ENCODE peak calls at places on chromosomes 5 and 9, in nine cellular contexts. One of them, this sample, is unnamed.

GRCh38 chr9:93209576-93210323 is 25.8 kb downstream of the WNK2 start:
- DNase-seq in heart left ventricle: no peak
- DNase-seq in endothelial cell: no peak
- DNase-seq in OCI-LY7: no peak
- DNase-seq in GM13977: no peak
- DNase-seq in WTC11: no peak
- DNase-seq in sigmoid colon: no peak
- DNase-seq in IMR-90: no peak
- DNase-seq in dorsolateral prefrontal cortex: no peak
- DNase-seq in this sample: no peak

GRCh38 chr5:4384649-4385048 is 755.5 kb upstream of the ADAMTS16 start:
- DNase-seq in heart left ventricle: no peak
- DNase-seq in endothelial cell: no peak
- DNase-seq in OCI-LY7: no peak
- DNase-seq in GM13977: no peak
- DNase-seq in WTC11: no peak
- DNase-seq in sigmoid colon: no peak
- DNase-seq in IMR-90: no peak
- DNase-seq in dorsolateral prefrontal cortex: no peak
- DNase-seq in this sample: no peak

GRCh38 chr9:93864029-93864428 is 91.1 kb downstream of the BARX1 start:
- DNase-seq in heart left ventricle: no peak
- DNase-seq in endothelial cell: no peak
- DNase-seq in OCI-LY7: no peak
- DNase-seq in GM13977: no peak
- DNase-seq in WTC11: no peak
- DNase-seq in sigmoid colon: no peak
- DNase-seq in IMR-90: no peak
- DNase-seq in dorsolateral prefrontal cortex: no peak
- DNase-seq in this sample: no peak

GRCh38 chr5:32123058-32123805 is 50.9 kb downstream of the GOLPH3 start:
- DNase-seq in heart left ventricle: no peak
- DNase-seq in endothelial cell: no peak
- DNase-seq in OCI-LY7: no peak
- DNase-seq in GM13977: peak; percentile 9
- DNase-seq in WTC11: no peak
- DNase-seq in sigmoid colon: no peak
- DNase-seq in IMR-90: peak; percentile 29
- DNase-seq in dorsolateral prefrontal cortex: no peak
- DNase-seq in this sample: no peak

GRCh38 chr5:52010430-52010829 is 627.2 kb downstream of the ISL1 start:
- DNase-seq in heart left ventricle: no peak
- DNase-seq in endothelial cell: no peak
- DNase-seq in OCI-LY7: no peak
- DNase-seq in GM13977: no peak
- DNase-seq in WTC11: no peak
- DNase-seq in sigmoid colon: no peak
- DNase-seq in IMR-90: no peak
- DNase-seq in dorsolateral prefrontal cortex: no peak
- DNase-seq in this sample: no peak

GRCh38 chr5:62421414-62421813 is 8.9 kb downstream of the IPO11 start:
- DNase-seq in heart left ventricle: no peak
- DNase-seq in endothelial cell: no peak
- DNase-seq in OCI-LY7: no peak
- DNase-seq in GM13977: no peak
- DNase-seq in WTC11: no peak
- DNase-seq in sigmoid colon: no peak
- DNase-seq in IMR-90: no peak
- DNase-seq in dorsolateral prefrontal cortex: no peak
- DNase-seq in this sample: no peak

GRCh38 chr9:7185612-7186011 is 427.8 kb downstream of the KDM4C start:
- DNase-seq in heart left ventricle: no peak
- DNase-seq in endothelial cell: no peak
- DNase-seq in OCI-LY7: no peak
- DNase-seq in GM13977: no peak
- DNase-seq in WTC11: peak; percentile 31
- DNase-seq in sigmoid colon: no peak
- DNase-seq in IMR-90: peak; percentile 90
- DNase-seq in dorsolateral prefrontal cortex: no peak
- DNase-seq in this sample: no peak

GRCh38 chr9:90965141-90965910 is 163.7 kb downstream of the SYK start:
- DNase-seq in heart left ventricle: no peak
- DNase-seq in endothelial cell: no peak
- DNase-seq in OCI-LY7: no peak
- DNase-seq in GM13977: no peak
- DNase-seq in WTC11: no peak
- DNase-seq in sigmoid colon: no peak
- DNase-seq in IMR-90: no peak
- DNase-seq in dorsolateral prefrontal cortex: no peak
- DNase-seq in this sample: peak; percentile 53

GRCh38 chr5:180172447-180173197 is 36.4 kb downstream of the RASGEF1C start:
- DNase-seq in heart left ventricle: peak; percentile 41
- DNase-seq in endothelial cell: no peak
- DNase-seq in OCI-LY7: no peak
- DNase-seq in GM13977: no peak
- DNase-seq in WTC11: no peak
- DNase-seq in sigmoid colon: peak; percentile 72
- DNase-seq in IMR-90: no peak
- DNase-seq in dorsolateral prefrontal cortex: no peak
- DNase-seq in this sample: no peak

GRCh38 chr9:5459289-5459829 is 9.0 kb downstream of the CD274 start:
- DNase-seq in heart left ventricle: no peak
- DNase-seq in endothelial cell: no peak
- DNase-seq in OCI-LY7: no peak
- DNase-seq in GM13977: no peak
- DNase-seq in WTC11: no peak
- DNase-seq in sigmoid colon: no peak
- DNase-seq in IMR-90: no peak
- DNase-seq in dorsolateral prefrontal cortex: no peak
- DNase-seq in this sample: no peak

GRCh38 chr9:38671372-38671731 is 48.6 kb downstream of the FAM240B start:
- DNase-seq in heart left ventricle: no peak
- DNase-seq in endothelial cell: no peak
- DNase-seq in OCI-LY7: no peak
- DNase-seq in GM13977: no peak
- DNase-seq in WTC11: no peak
- DNase-seq in sigmoid colon: no peak
- DNase-seq in IMR-90: no peak
- DNase-seq in dorsolateral prefrontal cortex: no peak
- DNase-seq in this sample: no peak

GRCh38 chr5:177403194-177403825 is 2.8 kb upstream of the PFN3 start:
- DNase-seq in heart left ventricle: no peak
- DNase-seq in endothelial cell: no peak
- DNase-seq in OCI-LY7: peak; percentile 32
- DNase-seq in GM13977: peak; percentile 70
- DNase-seq in WTC11: peak; percentile 50
- DNase-seq in sigmoid colon: no peak
- DNase-seq in IMR-90: peak; percentile 12
- DNase-seq in dorsolateral prefrontal cortex: peak; percentile 49
- DNase-seq in this sample: no peak

GRCh38 chr5:56481147-56481997 is 248.2 kb upstream of the ANKRD55 start:
- DNase-seq in heart left ventricle: peak; percentile 74
- DNase-seq in endothelial cell: peak; percentile 52
- DNase-seq in OCI-LY7: peak; percentile 56
- DNase-seq in GM13977: peak; percentile 70
- DNase-seq in WTC11: peak; percentile 45
- DNase-seq in sigmoid colon: peak; percentile 76
- DNase-seq in IMR-90: peak; percentile 54
- DNase-seq in dorsolateral prefrontal cortex: peak; percentile 48
- DNase-seq in this sample: no peak
- TF ChIP-seq CTCF in heart left ventricle: peak; percentile 46
- TF ChIP-seq CTCF in endothelial cell: peak; percentile 47
- TF ChIP-seq CTCF in OCI-LY7: peak; percentile 81
- TF ChIP-seq CTCF in GM13977: peak; percentile 25
- TF ChIP-seq CTCF in WTC11: peak; percentile 24
- TF ChIP-seq CTCF in sigmoid colon: no peak
- TF ChIP-seq CTCF in IMR-90: peak; percentile 27
- TF ChIP-seq CTCF in dorsolateral prefrontal cortex: no peak
- TF ChIP-seq CTCF in this sample: peak; percentile 76

DNA sequence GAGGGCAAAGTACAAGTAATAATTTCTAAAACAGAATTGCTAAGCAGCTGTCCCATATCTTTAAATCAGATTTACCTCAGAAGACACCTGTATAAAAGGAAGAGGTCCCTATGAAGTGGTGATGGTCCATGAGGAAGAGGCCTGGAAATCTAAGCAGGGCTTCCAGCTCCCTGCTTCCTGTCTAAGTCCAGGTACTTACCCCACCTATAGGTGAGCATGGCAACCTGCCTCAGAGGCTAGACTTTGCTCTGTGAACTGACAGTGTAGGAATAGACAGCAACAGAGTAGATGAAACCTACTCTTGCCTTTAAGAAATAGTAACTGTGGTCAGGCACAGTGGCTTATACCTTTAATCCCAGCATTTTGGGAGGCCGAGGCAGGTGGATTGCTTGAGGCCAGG is 55.8 kb upstream of the ARRDC3 start:
- DNase-seq in heart left ventricle: no peak
- DNase-seq in endothelial cell: no peak
- DNase-seq in OCI-LY7: no peak
- DNase-seq in GM13977: no peak
- DNase-seq in WTC11: peak; percentile 29
- DNase-seq in sigmoid colon: no peak
- DNase-seq in IMR-90: no peak
- DNase-seq in dorsolateral prefrontal cortex: no peak
- DNase-seq in this sample: no peak
- TF ChIP-seq CTCF in heart left ventricle: no peak
- TF ChIP-seq CTCF in endothelial cell: no peak
- TF ChIP-seq CTCF in OCI-LY7: no peak
- TF ChIP-seq CTCF in GM13977: no peak
- TF ChIP-seq CTCF in WTC11: no peak
- TF ChIP-seq CTCF in sigmoid colon: no peak
- TF ChIP-seq CTCF in IMR-90: no peak
- TF ChIP-seq CTCF in dorsolateral prefrontal cortex: no peak
- TF ChIP-seq CTCF in this sample: no peak

GRCh38 chr9:20553750-20554149 is 68.5 kb downstream of the MLLT3 start:
- DNase-seq in heart left ventricle: no peak
- DNase-seq in endothelial cell: no peak
- DNase-seq in OCI-LY7: no peak
- DNase-seq in GM13977: no peak
- DNase-seq in WTC11: no peak
- DNase-seq in sigmoid colon: no peak
- DNase-seq in IMR-90: no peak
- DNase-seq in dorsolateral prefrontal cortex: no peak
- DNase-seq in this sample: no peak

GRCh38 chr9:20551835-20552234 is 70.5 kb downstream of the MLLT3 start:
- DNase-seq in heart left ventricle: no peak
- DNase-seq in endothelial cell: no peak
- DNase-seq in OCI-LY7: no peak
- DNase-seq in GM13977: peak; percentile 22
- DNase-seq in WTC11: no peak
- DNase-seq in sigmoid colon: no peak
- DNase-seq in IMR-90: no peak
- DNase-seq in dorsolateral prefrontal cortex: no peak
- DNase-seq in this sample: no peak

GRCh38 chr9:20551236-20551635 is 71.1 kb downstream of the MLLT3 start:
- DNase-seq in heart left ventricle: no peak
- DNase-seq in endothelial cell: no peak
- DNase-seq in OCI-LY7: no peak
- DNase-seq in GM13977: no peak
- DNase-seq in WTC11: no peak
- DNase-seq in sigmoid colon: no peak
- DNase-seq in IMR-90: peak; percentile 17
- DNase-seq in dorsolateral prefrontal cortex: no peak
- DNase-seq in this sample: no peak

GRCh38 chr9:20550326-20550725 is 72.0 kb downstream of the MLLT3 start:
- DNase-seq in heart left ventricle: no peak
- DNase-seq in endothelial cell: no peak
- DNase-seq in OCI-LY7: no peak
- DNase-seq in GM13977: no peak
- DNase-seq in WTC11: no peak
- DNase-seq in sigmoid colon: no peak
- DNase-seq in IMR-90: no peak
- DNase-seq in dorsolateral prefrontal cortex: no peak
- DNase-seq in this sample: no peak

DNA sequence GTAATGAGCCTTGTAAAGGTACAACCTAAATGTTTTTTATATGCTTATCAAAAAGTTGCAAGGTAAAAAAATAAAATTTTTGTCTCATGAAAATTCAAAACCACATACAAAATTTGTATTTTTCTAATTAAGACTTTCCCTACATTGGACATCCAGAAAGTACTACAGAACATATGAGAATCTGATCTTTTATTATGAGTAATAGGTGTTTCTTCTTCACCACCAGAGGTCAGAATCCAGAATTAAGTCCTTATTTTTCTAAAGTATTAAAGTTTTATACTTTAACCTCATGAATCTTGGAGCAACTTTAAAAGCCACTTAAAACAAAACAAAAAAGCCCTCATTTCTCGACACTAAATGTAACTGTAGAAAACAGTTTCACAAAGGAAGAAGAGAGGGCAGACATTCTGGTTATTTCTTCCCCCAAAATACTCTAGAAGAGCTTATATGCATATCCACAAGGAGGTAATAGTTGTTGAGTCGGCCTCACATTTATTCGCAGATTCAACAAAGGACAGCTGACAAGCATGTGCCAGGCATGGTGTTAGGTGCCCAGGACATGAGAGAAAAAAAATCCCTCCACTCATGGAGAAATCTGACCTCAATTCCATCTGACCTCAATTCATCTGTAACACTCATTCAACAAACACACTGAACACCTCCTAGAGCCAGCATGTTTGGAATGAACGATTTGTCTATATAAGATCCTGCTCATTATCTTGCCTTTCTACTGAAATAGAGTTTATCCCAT is 69.2 kb downstream of the MLLT3 start:
- DNase-seq in heart left ventricle: no peak
- DNase-seq in endothelial cell: no peak
- DNase-seq in OCI-LY7: no peak
- DNase-seq in GM13977: no peak
- DNase-seq in WTC11: no peak
- DNase-seq in sigmoid colon: no peak
- DNase-seq in IMR-90: peak; percentile 25
- DNase-seq in dorsolateral prefrontal cortex: no peak
- DNase-seq in this sample: no peak
- TF ChIP-seq CTCF in heart left ventricle: peak; percentile 22
- TF ChIP-seq CTCF in endothelial cell: no peak
- TF ChIP-seq CTCF in OCI-LY7: peak; percentile 55
- TF ChIP-seq CTCF in GM13977: peak; percentile 9
- TF ChIP-seq CTCF in WTC11: no peak
- TF ChIP-seq CTCF in sigmoid colon: no peak
- TF ChIP-seq CTCF in IMR-90: peak; percentile 36
- TF ChIP-seq CTCF in dorsolateral prefrontal cortex: no peak
- TF ChIP-seq CTCF in this sample: peak; percentile 54

DNA sequence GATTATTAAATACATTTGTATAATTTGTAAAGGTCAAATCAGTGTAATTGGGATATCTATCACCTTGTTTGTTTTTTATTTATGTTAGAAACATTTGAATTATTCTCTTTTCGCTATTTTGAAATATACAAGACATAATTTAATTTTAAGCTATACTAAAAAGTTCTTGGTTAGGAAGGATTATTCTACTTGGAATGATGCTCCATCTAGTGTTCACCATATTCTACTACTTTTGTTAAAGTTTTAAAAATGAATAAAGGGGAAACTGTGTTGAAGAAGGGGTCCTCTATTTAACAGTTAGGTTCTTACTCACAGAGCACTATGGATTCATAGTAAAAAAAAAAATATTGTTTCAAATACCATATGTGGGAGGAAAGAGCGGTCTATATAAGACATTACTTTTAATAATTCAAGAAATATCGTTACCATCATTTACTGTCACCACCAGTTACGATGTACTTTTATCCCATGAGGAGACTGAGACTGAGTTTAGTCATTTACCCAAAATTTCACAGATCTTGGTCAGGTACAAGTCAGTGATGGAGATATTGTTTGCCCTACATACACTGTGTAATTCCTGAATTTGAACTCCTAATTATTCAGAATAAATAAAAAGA is 6.3 kb upstream of the STOM start:
- DNase-seq in heart left ventricle: no peak
- DNase-seq in endothelial cell: no peak
- DNase-seq in OCI-LY7: peak; percentile 19
- DNase-seq in GM13977: no peak
- DNase-seq in WTC11: no peak
- DNase-seq in sigmoid colon: no peak
- DNase-seq in IMR-90: peak; percentile 46
- DNase-seq in dorsolateral prefrontal cortex: no peak
- DNase-seq in this sample: no peak
- TF ChIP-seq CTCF in heart left ventricle: peak; percentile 55
- TF ChIP-seq CTCF in endothelial cell: no peak
- TF ChIP-seq CTCF in OCI-LY7: peak; percentile 75
- TF ChIP-seq CTCF in GM13977: peak; percentile 29
- TF ChIP-seq CTCF in WTC11: no peak
- TF ChIP-seq CTCF in sigmoid colon: no peak
- TF ChIP-seq CTCF in IMR-90: peak; percentile 66
- TF ChIP-seq CTCF in dorsolateral prefrontal cortex: peak; percentile 60
- TF ChIP-seq CTCF in this sample: peak; percentile 55